ENCODE peak calls at places on chromosomes 2 and 18, in four cellular contexts. X is testis, L is neuronal stem cell, R is IMR-90. O is an unnamed sample.

GRCh38 chr18:67634631-67635338 is 118.3 kb upstream of the DSEL start:
- DNase-seq in X (no peak), L (no peak), R (no peak), O (peak; percentile 77)

GRCh38 chr18:22961156-22961555 is 28.0 kb downstream of the RBBP8 start:
- DNase-seq in X (no peak), L (no peak), R (no peak), O (no peak)

GRCh38 chr2:228675042-228675441 is 493.6 kb upstream of the SPHKAP start:
- DNase-seq in X (no peak), L (no peak), R (peak; percentile 45), O (no peak)

GRCh38 chr2:88967844-88968243 is 276.4 kb downstream of the RPIA start:
- DNase-seq in X (no peak), L (no peak), R (no peak), O (peak; percentile 67)

GRCh38 chr2:85439111-85439477 is 20.6 kb downstream of the SH2D6 start:
- DNase-seq in X (no peak), L (no peak), R (no peak), O (no peak)

GRCh38 chr2:14255135-14255820 is 377.2 kb upstream of the LRATD1 start:
- DNase-seq in X (no peak), L (no peak), R (no peak), O (peak; percentile 59)

GRCh38 chr2:130328710-130329109 is 14.0 kb upstream of the IMP4 start:
- DNase-seq in X (no peak), L (no peak), R (peak; percentile 32), O (no peak)

GRCh38 chr18:77433076-77433475 is 183.4 kb downstream of the GALR1 start:
- DNase-seq in X (no peak), L (no peak), R (no peak), O (no peak)

GRCh38 chr2:118013221-118013723 is 598 bp downstream of the CCDC93 start:
- DNase-seq in X (peak; percentile 55), L (peak; percentile 17), R (no peak), O (peak; percentile 57)

GRCh38 chr2:133422946-133423345 is 145.3 kb downstream of the NCKAP5 start:
- DNase-seq in X (no peak), L (no peak), R (peak; percentile 76), O (no peak)

GRCh38 chr18:79747156-79747845 is 50.4 kb upstream of the KCNG2 start:
- DNase-seq in X (peak; percentile 10), L (no peak), R (no peak), O (no peak)

GRCh38 chr2:73366060-73366459 is 19.6 kb upstream of the ALMS1 start:
- DNase-seq in X (no peak), L (no peak), R (no peak), O (no peak)

GRCh38 chr2:190205643-190206042 is 114.0 kb downstream of the HIBCH start:
- DNase-seq in X (no peak), L (no peak), R (peak; percentile 44), O (no peak)

GRCh38 chr18:21004721-21005120 is 106.9 kb downstream of the ROCK1 start:
- DNase-seq in X (no peak), L (no peak), R (peak; percentile 86), O (no peak)

GRCh38 chr18:61949946-61950345 is 57.1 kb upstream of the RNF152 start:
- DNase-seq in X (no peak), L (no peak), R (peak; percentile 74), O (no peak)

GRCh38 chr2:60806988-60807681 is 51.1 kb downstream of the PAPOLG start:
- DNase-seq in X (peak; percentile 65), L (no peak), R (peak; percentile 77), O (no peak)

GRCh38 chr18:77056399-77057015 is 76.1 kb downstream of the MBP start:
- DNase-seq in X (peak; percentile 83), L (no peak), R (no peak), O (no peak)

GRCh38 chr18:12048827-12049175 is 44.8 kb upstream of the ANKRD62 start:
- DNase-seq in X (no peak), L (no peak), R (peak; percentile 80), O (no peak)

GRCh38 chr2:217058791-217059755 is 199.2 kb upstream of the TNP1 start:
- DNase-seq in X (no peak), L (no peak), R (no peak), O (no peak)

GRCh38 chr18:10973579-10974260 is 175.6 kb downstream of the PIEZO2 start:
- DNase-seq in X (no peak), L (no peak), R (peak; percentile 34), O (no peak)

GRCh38 chr2:167756427-167756826 is 491.0 kb downstream of the STK39 start:
- DNase-seq in X (no peak), L (peak; percentile 61), R (peak; percentile 39), O (peak; percentile 85)

GRCh38 chr2:238287702-238288649 is at the start of gene PER2:
- DNase-seq in X (peak; percentile 63), L (no peak), R (peak; percentile 90), O (peak; percentile 79)

GRCh38 chr2:172179045-172179742 is 76.5 kb upstream of the DLX2 start:
- DNase-seq in X (no peak), L (no peak), R (peak; percentile 35), O (no peak)

GRCh38 chr18:48680871-48681270 is 142.0 kb downstream of the CTIF start:
- DNase-seq in X (peak; percentile 74), L (peak; percentile 61), R (no peak), O (no peak)

GRCh38 chr2:45134726-45135125 is 125.5 kb upstream of the SIX2 start:
- DNase-seq in X (no peak), L (no peak), R (peak; percentile 7), O (no peak)

GRCh38 chr2:150609831-150610582 is 122.5 kb upstream of the RND3 start:
- DNase-seq in X (no peak), L (no peak), R (peak; percentile 88), O (no peak)

GRCh38 chr2:24343225-24343882 is 17.0 kb downstream of the ITSN2 start:
- DNase-seq in X (no peak), L (no peak), R (no peak), O (no peak)

GRCh38 chr2:24339856-24340262 is 20.5 kb downstream of the ITSN2 start:
- DNase-seq in X (no peak), L (no peak), R (no peak), O (no peak)

GRCh38 chr2:24345937-24346336 is 14.4 kb downstream of the ITSN2 start:
- DNase-seq in X (no peak), L (no peak), R (peak; percentile 3), O (no peak)

GRCh38 chr2:24337958-24338357 is 22.4 kb downstream of the ITSN2 start:
- DNase-seq in X (no peak), L (no peak), R (no peak), O (peak; percentile 36)

DNA sequence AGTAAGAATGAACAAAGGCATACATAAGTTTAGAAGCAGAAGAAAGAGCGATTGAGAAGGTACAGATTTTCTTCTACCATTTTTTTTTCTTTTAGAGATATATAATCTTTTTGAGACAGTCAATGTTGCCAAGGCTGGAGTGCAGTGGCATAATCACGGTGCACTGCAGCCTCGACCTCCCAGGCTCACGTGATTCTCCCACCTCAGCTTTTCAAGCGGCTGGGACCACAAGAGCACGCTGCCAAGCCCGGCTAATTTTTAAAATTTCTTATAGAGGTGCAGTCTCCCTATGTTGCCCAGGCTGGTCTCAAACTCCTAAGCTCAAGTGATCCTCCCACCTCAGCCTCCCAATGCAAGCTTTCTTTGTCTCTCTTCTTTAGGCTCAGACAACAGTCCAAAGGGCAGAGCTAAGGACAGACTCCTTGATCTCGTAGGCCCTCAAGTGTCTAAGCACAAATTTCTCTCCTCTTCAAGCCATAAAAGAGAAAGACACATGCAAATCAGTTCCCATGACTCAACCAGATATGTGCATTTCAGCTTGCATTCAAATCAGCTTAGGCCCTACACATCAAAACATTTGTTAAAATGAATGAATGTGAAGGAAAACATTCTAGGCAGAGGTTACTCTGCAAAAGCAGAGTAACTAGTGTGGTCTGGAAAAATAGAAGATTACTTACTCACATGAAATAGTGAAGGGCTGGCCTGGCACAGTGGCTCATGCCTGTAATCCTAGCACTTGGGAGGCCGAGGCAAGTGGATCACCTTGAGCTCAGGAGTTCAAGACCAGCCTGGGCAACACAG is 18.0 kb downstream of the ITSN2 start:
- DNase-seq in X (no peak), L (no peak), R (peak; percentile 70), O (no peak)
- H3K4me1 ChIP-seq in X (peaks cover 9% of the 10 kb centered on the region), L (no peaks in the 10 kb centered on the region), R (peaks cover 3% of the 10 kb centered on the region), O (peaks cover 18% of the 10 kb centered on the region)

DNA sequence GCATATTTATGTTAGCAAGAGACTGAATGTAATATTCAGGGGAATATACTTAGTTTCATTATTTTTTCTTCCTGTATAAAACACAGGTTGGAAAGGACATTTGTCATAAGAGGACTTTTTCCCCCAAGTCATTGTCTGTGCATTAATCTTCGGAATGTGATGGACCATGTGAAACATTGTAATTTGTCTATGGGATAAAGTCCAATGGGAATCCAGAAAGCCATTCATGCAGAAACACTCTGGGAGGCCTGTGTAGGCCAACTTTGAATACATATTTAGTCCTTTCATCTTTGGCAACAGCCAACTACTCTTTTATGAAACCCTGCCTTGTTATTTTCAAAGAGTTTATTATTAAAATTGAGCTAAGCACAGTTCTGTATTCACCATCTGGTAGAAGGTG is 386.4 kb downstream of the PIK3C3 start:
- DNase-seq in X (no peak), L (no peak), R (no peak), O (no peak)
- H3K4me1 ChIP-seq in X (no peaks in the 10 kb centered on the region), L (peaks cover 3% of the 10 kb centered on the region), R (no peaks in the 10 kb centered on the region), O (peaks cover 39% of the 10 kb centered on the region)

DNA sequence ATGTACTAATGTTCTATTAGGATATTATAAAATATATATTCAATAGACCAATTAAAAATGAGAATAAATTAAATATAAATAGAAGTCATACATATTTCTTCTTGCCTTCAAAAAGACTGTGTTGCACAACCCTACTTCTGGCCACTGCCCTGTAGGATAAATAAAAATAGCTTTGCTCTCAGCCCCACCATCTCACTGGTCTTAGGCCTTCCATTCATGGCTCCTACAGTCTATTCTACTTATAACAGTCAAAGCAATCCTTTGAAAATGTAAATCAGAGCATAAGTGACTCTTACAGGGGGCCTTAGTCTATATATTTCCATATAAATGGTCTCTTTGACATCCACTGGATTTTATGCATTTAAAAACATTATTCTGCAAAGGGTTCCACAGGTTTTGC is 72.9 kb downstream of the KLF7 start:
- DNase-seq in X (no peak), L (no peak), R (no peak), O (no peak)
- H3K4me1 ChIP-seq in X (no peaks in the 10 kb centered on the region), L (peaks cover 2% of the 10 kb centered on the region), R (peaks cover 2% of the 10 kb centered on the region), O (peaks cover 60% of the 10 kb centered on the region)

GRCh38 chr2:68799615-68800400 is 65.2 kb downstream of the ARHGAP25 start:
- DNase-seq in X (no peak), L (no peak), R (no peak), O (peak; percentile 11)

GRCh38 chr2:68800517-68800916 is 65.9 kb downstream of the ARHGAP25 start:
- DNase-seq in X (no peak), L (no peak), R (no peak), O (no peak)

GRCh38 chr2:68799138-68799537 is 64.5 kb downstream of the ARHGAP25 start:
- DNase-seq in X (no peak), L (no peak), R (no peak), O (no peak)

GRCh38 chr2:68798574-68798973 is 64.0 kb downstream of the ARHGAP25 start:
- DNase-seq in X (no peak), L (no peak), R (no peak), O (no peak)

DNA sequence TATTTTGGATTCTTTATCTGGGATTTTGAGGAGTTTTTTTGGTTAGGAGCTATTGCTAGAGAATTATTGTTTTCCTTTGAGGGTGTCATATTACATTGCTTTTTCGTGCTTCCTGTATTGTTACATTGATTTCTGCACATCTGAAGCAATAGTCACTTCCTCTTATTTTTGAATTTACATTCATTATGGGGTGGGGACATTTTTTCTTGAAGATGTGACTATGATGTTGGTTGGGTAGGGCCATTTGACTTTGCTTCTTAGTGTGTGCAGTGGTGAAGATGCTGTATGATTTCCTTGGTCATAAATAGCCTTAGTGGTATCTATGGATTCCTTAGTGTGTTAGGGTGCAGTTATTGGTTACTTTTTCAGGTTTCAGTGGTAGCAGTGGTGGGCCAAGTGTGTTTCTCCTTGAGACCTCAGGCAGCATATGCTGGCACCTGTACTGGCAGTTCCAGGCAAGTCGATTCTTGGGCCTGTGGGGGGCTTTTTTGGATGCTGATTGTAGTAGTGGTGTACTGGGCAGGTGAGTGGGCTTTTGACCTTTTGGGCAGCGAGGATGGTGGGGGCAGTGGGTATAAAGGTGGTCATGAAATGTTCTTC is 61.8 kb downstream of the ARHGAP25 start:
- DNase-seq in X (no peak), L (no peak), R (peak; percentile 18), O (no peak)
- H3K4me1 ChIP-seq in X (no peaks in the 10 kb centered on the region), L (peaks cover 5% of the 10 kb centered on the region), R (no peaks in the 10 kb centered on the region), O (no peaks in the 10 kb centered on the region)

O was measured in GM23338.